ENCODE peak calls at places on chromosomes 4 and X, in eight cellular contexts. One of them, this sample, is unnamed.

GRCh38 chrX:116281106-116281505 is 110.6 kb downstream of the AGTR2 start:
- DNase-seq in lower leg skin: no peak
- DNase-seq in effector memory CD4-positive, alpha-beta T cell: no peak
- DNase-seq in heart right ventricle: no peak
- DNase-seq in A549: no peak
- DNase-seq in breast epithelium: no peak
- DNase-seq in mammary epithelial cell: peak
- DNase-seq in fibroblast of lung: no peak
- DNase-seq in this sample: no peak

GRCh38 chr4:2256781-2257191 is 5.1 kb downstream of the MXD4 start:
- DNase-seq in lower leg skin: peak
- DNase-seq in effector memory CD4-positive, alpha-beta T cell: no peak
- DNase-seq in heart right ventricle: peak
- DNase-seq in A549: no peak
- DNase-seq in breast epithelium: peak
- DNase-seq in mammary epithelial cell: no peak
- DNase-seq in fibroblast of lung: no peak
- DNase-seq in this sample: peak

GRCh38 chrX:153766098-153766817 is 2.2 kb downstream of the PLXNB3 start:
- DNase-seq in lower leg skin: no peak
- DNase-seq in effector memory CD4-positive, alpha-beta T cell: no peak
- DNase-seq in heart right ventricle: peak
- DNase-seq in A549: no peak
- DNase-seq in breast epithelium: no peak
- DNase-seq in mammary epithelial cell: peak
- DNase-seq in fibroblast of lung: peak
- DNase-seq in this sample: peak

GRCh38 chr4:18689308-18689915 is 667.9 kb upstream of the LCORL start:
- DNase-seq in lower leg skin: peak
- DNase-seq in effector memory CD4-positive, alpha-beta T cell: no peak
- DNase-seq in heart right ventricle: no peak
- DNase-seq in A549: peak
- DNase-seq in breast epithelium: peak
- DNase-seq in mammary epithelial cell: peak
- DNase-seq in fibroblast of lung: peak
- DNase-seq in this sample: peak

GRCh38 chrX:439236-439635 is 52.5 kb upstream of the PPP2R3B start:
- DNase-seq in lower leg skin: no peak
- DNase-seq in effector memory CD4-positive, alpha-beta T cell: no peak
- DNase-seq in heart right ventricle: no peak
- DNase-seq in A549: no peak
- DNase-seq in breast epithelium: no peak
- DNase-seq in mammary epithelial cell: no peak
- DNase-seq in fibroblast of lung: no peak
- DNase-seq in this sample: no peak

GRCh38 chrX:40078489-40079288 is 19.1 kb downstream of the BCOR start:
- DNase-seq in lower leg skin: no peak
- DNase-seq in effector memory CD4-positive, alpha-beta T cell: no peak
- DNase-seq in heart right ventricle: no peak
- DNase-seq in A549: no peak
- DNase-seq in breast epithelium: no peak
- DNase-seq in mammary epithelial cell: no peak
- DNase-seq in fibroblast of lung: no peak
- DNase-seq in this sample: no peak

GRCh38 chrX:106802063-106802387 is 448 bp upstream of the TBC1D8B start:
- DNase-seq in lower leg skin: no peak
- DNase-seq in effector memory CD4-positive, alpha-beta T cell: no peak
- DNase-seq in heart right ventricle: no peak
- DNase-seq in A549: peak
- DNase-seq in breast epithelium: no peak
- DNase-seq in mammary epithelial cell: no peak
- DNase-seq in fibroblast of lung: peak
- DNase-seq in this sample: no peak

GRCh38 chrX:129622757-129623301 is 31.9 kb downstream of the APLN start:
- DNase-seq in lower leg skin: no peak
- DNase-seq in effector memory CD4-positive, alpha-beta T cell: no peak
- DNase-seq in heart right ventricle: no peak
- DNase-seq in A549: no peak
- DNase-seq in breast epithelium: peak
- DNase-seq in mammary epithelial cell: peak
- DNase-seq in fibroblast of lung: peak
- DNase-seq in this sample: peak

GRCh38 chrX:134362560-134363089 is 97.3 kb upstream of the HPRT1 start:
- DNase-seq in lower leg skin: no peak
- DNase-seq in effector memory CD4-positive, alpha-beta T cell: no peak
- DNase-seq in heart right ventricle: no peak
- DNase-seq in A549: no peak
- DNase-seq in breast epithelium: no peak
- DNase-seq in mammary epithelial cell: no peak
- DNase-seq in fibroblast of lung: no peak
- DNase-seq in this sample: no peak

GRCh38 chr4:147388016-147388415 is 92.9 kb upstream of the EDNRA start:
- DNase-seq in lower leg skin: no peak
- DNase-seq in effector memory CD4-positive, alpha-beta T cell: no peak
- DNase-seq in heart right ventricle: no peak
- DNase-seq in A549: no peak
- DNase-seq in breast epithelium: no peak
- DNase-seq in mammary epithelial cell: peak
- DNase-seq in fibroblast of lung: peak
- DNase-seq in this sample: no peak

GRCh38 chr4:139977838-139978604 is 176.0 kb downstream of the MAML3 start:
- DNase-seq in lower leg skin: no peak
- DNase-seq in effector memory CD4-positive, alpha-beta T cell: no peak
- DNase-seq in heart right ventricle: no peak
- DNase-seq in A549: no peak
- DNase-seq in breast epithelium: no peak
- DNase-seq in mammary epithelial cell: no peak
- DNase-seq in fibroblast of lung: no peak
- DNase-seq in this sample: no peak

GRCh38 chr4:16026155-16026761 is 57.6 kb downstream of the PROM1 start:
- DNase-seq in lower leg skin: peak
- DNase-seq in effector memory CD4-positive, alpha-beta T cell: no peak
- DNase-seq in heart right ventricle: no peak
- DNase-seq in A549: peak
- DNase-seq in breast epithelium: no peak
- DNase-seq in mammary epithelial cell: peak
- DNase-seq in fibroblast of lung: peak
- DNase-seq in this sample: peak

GRCh38 chrX:24148535-24149345 is 789 bp upstream of the ZFX start:
- DNase-seq in lower leg skin: no peak
- DNase-seq in effector memory CD4-positive, alpha-beta T cell: no peak
- DNase-seq in heart right ventricle: no peak
- DNase-seq in A549: no peak
- DNase-seq in breast epithelium: peak
- DNase-seq in mammary epithelial cell: no peak
- DNase-seq in fibroblast of lung: peak
- DNase-seq in this sample: peak

GRCh38 chr4:8291036-8291682 is 21.6 kb downstream of the HTRA3 start:
- DNase-seq in lower leg skin: no peak
- DNase-seq in effector memory CD4-positive, alpha-beta T cell: no peak
- DNase-seq in heart right ventricle: no peak
- DNase-seq in A549: no peak
- DNase-seq in breast epithelium: no peak
- DNase-seq in mammary epithelial cell: no peak
- DNase-seq in fibroblast of lung: no peak
- DNase-seq in this sample: no peak

GRCh38 chrX:120450163-120450562 is 18.9 kb downstream of the LAMP2 start:
- DNase-seq in lower leg skin: no peak
- DNase-seq in effector memory CD4-positive, alpha-beta T cell: no peak
- DNase-seq in heart right ventricle: no peak
- DNase-seq in A549: no peak
- DNase-seq in breast epithelium: no peak
- DNase-seq in mammary epithelial cell: peak
- DNase-seq in fibroblast of lung: no peak
- DNase-seq in this sample: peak

GRCh38 chr4:15002659-15003440 is 569 bp downstream of the CPEB2 start:
- DNase-seq in lower leg skin: peak
- DNase-seq in effector memory CD4-positive, alpha-beta T cell: peak
- DNase-seq in heart right ventricle: peak
- DNase-seq in A549: peak
- DNase-seq in breast epithelium: peak
- DNase-seq in mammary epithelial cell: peak
- DNase-seq in fibroblast of lung: peak
- DNase-seq in this sample: peak

GRCh38 chr4:55947254-55947882 is 1.4 kb upstream of the CEP135 start:
- DNase-seq in lower leg skin: no peak
- DNase-seq in effector memory CD4-positive, alpha-beta T cell: no peak
- DNase-seq in heart right ventricle: no peak
- DNase-seq in A549: no peak
- DNase-seq in breast epithelium: no peak
- DNase-seq in mammary epithelial cell: peak
- DNase-seq in fibroblast of lung: peak
- DNase-seq in this sample: peak

GRCh38 chrX:135383249-135383648 is 38.5 kb upstream of the SMIM10L2A start:
- DNase-seq in lower leg skin: no peak
- DNase-seq in effector memory CD4-positive, alpha-beta T cell: no peak
- DNase-seq in heart right ventricle: no peak
- DNase-seq in A549: no peak
- DNase-seq in breast epithelium: no peak
- DNase-seq in mammary epithelial cell: no peak
- DNase-seq in fibroblast of lung: no peak
- DNase-seq in this sample: no peak
- H3K4me3 ChIP-seq in lower leg skin: no peak
- H3K4me3 ChIP-seq in effector memory CD4-positive, alpha-beta T cell: no peak
- H3K4me3 ChIP-seq in heart right ventricle: no peak
- H3K4me3 ChIP-seq in A549: no peak
- H3K4me3 ChIP-seq in breast epithelium: no peak
- H3K4me3 ChIP-seq in mammary epithelial cell: no peak
- H3K4me3 ChIP-seq in fibroblast of lung: no peak
- H3K4me3 ChIP-seq in this sample: no peak

DNA sequence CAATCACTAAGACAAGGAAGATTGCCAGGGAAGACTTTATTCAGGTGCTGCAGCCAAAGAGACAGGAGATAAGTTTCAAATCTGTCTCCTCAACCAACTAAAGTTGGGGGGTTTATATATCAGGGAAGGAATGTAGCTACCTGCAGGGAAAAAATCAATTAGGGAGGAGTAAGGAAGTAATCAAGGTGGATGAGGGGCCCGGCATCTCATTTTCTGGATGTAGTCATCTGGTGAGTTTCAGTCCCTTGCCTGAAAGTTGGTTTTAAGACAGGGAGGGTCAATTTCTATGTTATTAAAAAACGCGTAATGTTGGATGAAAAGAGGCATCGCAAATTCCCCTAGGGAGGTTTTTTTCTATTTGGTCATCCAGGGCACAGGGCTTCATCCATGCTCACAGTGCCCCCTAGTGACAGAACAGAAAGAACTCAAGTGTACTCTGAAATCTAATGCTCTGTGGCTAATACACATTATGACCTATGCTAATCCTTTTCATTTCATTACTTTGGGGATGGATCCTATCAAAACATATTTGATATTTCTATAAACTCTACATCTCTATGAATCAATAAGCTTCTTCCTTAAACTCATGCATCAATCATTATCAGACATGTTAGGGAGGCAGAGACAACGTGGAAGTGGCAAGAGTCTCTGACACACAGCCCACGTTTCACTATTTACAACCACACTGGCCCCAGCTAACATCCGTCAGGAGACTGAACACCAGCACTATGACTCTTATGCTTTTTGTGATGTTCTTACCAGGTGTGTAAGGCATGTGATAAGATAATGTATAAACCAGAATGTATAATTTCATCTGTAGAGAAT is 1577.0 kb upstream of the TENM3 start:
- DNase-seq in lower leg skin: no peak
- DNase-seq in effector memory CD4-positive, alpha-beta T cell: no peak
- DNase-seq in heart right ventricle: no peak
- DNase-seq in A549: peak
- DNase-seq in breast epithelium: no peak
- DNase-seq in mammary epithelial cell: peak
- DNase-seq in fibroblast of lung: peak
- DNase-seq in this sample: peak
- H3K4me3 ChIP-seq in lower leg skin: no peak
- H3K4me3 ChIP-seq in effector memory CD4-positive, alpha-beta T cell: no peak
- H3K4me3 ChIP-seq in heart right ventricle: no peak
- H3K4me3 ChIP-seq in A549: no peak
- H3K4me3 ChIP-seq in breast epithelium: no peak
- H3K4me3 ChIP-seq in mammary epithelial cell: no peak
- H3K4me3 ChIP-seq in fibroblast of lung: no peak
- H3K4me3 ChIP-seq in this sample: no peak

DNA sequence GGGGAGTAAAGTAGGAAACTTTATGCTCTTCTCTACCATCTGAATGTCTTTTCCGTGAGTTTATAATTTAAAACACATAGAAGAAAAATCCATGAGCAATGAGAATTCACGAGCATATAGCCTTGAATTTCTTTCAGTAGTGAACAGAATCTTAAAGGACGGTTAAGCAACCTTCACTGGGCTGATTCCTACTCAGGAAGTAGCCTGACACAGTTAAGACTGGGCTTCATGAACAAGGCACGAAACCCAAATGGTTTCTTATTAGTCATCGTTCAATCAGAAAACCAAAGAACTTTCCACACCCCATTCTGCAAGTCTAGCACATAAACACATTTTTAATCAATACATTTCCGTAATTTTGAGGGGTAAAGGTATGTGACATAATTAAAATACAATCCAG is 95.8 kb downstream of the SH3KBP1 start:
- DNase-seq in lower leg skin: no peak
- DNase-seq in effector memory CD4-positive, alpha-beta T cell: no peak
- DNase-seq in heart right ventricle: no peak
- DNase-seq in A549: no peak
- DNase-seq in breast epithelium: no peak
- DNase-seq in mammary epithelial cell: no peak
- DNase-seq in fibroblast of lung: peak
- DNase-seq in this sample: peak
- H3K4me3 ChIP-seq in lower leg skin: no peak
- H3K4me3 ChIP-seq in effector memory CD4-positive, alpha-beta T cell: no peak
- H3K4me3 ChIP-seq in heart right ventricle: no peak
- H3K4me3 ChIP-seq in A549: no peak
- H3K4me3 ChIP-seq in breast epithelium: no peak
- H3K4me3 ChIP-seq in mammary epithelial cell: no peak
- H3K4me3 ChIP-seq in fibroblast of lung: no peak
- H3K4me3 ChIP-seq in this sample: no peak

DNA sequence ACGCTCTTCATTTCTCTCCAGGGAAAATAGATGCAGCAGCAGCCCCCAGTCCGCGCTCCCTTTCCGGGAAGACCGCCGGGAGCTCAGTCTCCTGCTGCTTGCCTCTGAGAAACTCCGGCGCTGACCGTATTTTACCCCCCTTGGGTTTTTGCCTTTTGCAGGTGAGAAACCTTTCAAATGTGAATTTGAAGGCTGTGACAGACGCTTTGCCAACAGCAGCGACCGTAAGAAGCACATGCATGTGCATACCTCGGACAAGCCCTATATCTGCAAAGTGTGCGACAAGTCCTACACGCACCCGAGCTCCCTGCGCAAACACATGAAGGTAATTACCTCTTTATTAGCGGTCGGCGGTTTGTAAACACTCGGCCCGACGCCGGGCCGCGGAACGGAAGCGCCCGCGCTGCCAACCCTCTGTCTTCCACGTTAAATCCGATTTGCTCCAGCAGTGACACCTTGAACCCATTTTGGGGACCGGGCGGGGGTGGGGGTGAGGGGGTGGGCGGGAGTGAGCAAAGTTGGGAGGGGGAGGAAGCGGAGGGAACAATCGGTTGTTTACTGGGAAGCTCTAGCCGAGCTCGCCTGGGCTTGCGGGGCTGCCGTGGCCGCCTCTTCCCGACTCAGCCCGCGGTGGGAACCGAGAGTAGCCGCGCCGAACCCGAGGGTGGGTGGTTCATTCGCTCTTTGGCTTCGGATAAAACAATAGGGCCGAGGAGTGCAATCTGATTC is 3.0 kb downstream of the ZIC3 start:
- DNase-seq in lower leg skin: no peak
- DNase-seq in effector memory CD4-positive, alpha-beta T cell: no peak
- DNase-seq in heart right ventricle: no peak
- DNase-seq in A549: no peak
- DNase-seq in breast epithelium: no peak
- DNase-seq in mammary epithelial cell: no peak
- DNase-seq in fibroblast of lung: no peak
- DNase-seq in this sample: no peak
- H3K4me3 ChIP-seq in lower leg skin: no peak
- H3K4me3 ChIP-seq in effector memory CD4-positive, alpha-beta T cell: no peak
- H3K4me3 ChIP-seq in heart right ventricle: no peak
- H3K4me3 ChIP-seq in A549: no peak
- H3K4me3 ChIP-seq in breast epithelium: no peak
- H3K4me3 ChIP-seq in mammary epithelial cell: no peak
- H3K4me3 ChIP-seq in fibroblast of lung: no peak
- H3K4me3 ChIP-seq in this sample: no peak

This sample was measured in cardiac fibroblast.